ENCODE peak calls at places on chromosomes 1 and 21, in four cellular contexts. E is K562, T is WTC11, W is HepG2. V is an unnamed sample.

GRCh38 chr1:22320703-22321344 is 130.8 kb upstream of the ZBTB40 start:
- DNase-seq in E (no peak), T (no peak), W (no peak), V (no peak)

GRCh38 chr1:65114312-65114711 is 33.7 kb upstream of the AK4 start:
- DNase-seq in E (no peak), T (no peak), W (peak; percentile 12), V (peak; percentile 69)

GRCh38 chr1:48250572-48250971 is 28.1 kb downstream of the SLC5A9 start:
- DNase-seq in E (no peak), T (no peak), W (no peak), V (no peak)

GRCh38 chr1:36989260-36989659 is 45.1 kb downstream of the GRIK3 start:
- DNase-seq in E (no peak), T (no peak), W (no peak), V (no peak)

GRCh38 chr1:244084763-244085162 is 33.7 kb downstream of the ZBTB18 start:
- DNase-seq in E (no peak), T (no peak), W (no peak), V (no peak)

GRCh38 chr1:24266398-24266941 is 52.7 kb upstream of the GRHL3 start:
- DNase-seq in E (no peak), T (no peak), W (peak; percentile 14), V (no peak)

GRCh38 chr1:94755675-94756074 is 64.5 kb upstream of the SLC44A3 start:
- DNase-seq in E (peak; percentile 16), T (no peak), W (peak; percentile 81), V (no peak)

GRCh38 chr1:209805341-209805781 is 581 bp downstream of the IRF6 start:
- DNase-seq in E (no peak), T (peak; percentile 56), W (no peak), V (no peak)

GRCh38 chr1:27122652-27123051 is 32.3 kb downstream of the SLC9A1 start:
- DNase-seq in E (peak; percentile 87), T (no peak), W (peak; percentile 86), V (peak; percentile 60)

GRCh38 chr1:231861541-231862481 is 235.2 kb downstream of the DISC1 start:
- DNase-seq in E (no peak), T (no peak), W (no peak), V (no peak)

GRCh38 chr1:88394958-88395357 is 289.1 kb upstream of the PKN2 start:
- DNase-seq in E (no peak), T (no peak), W (no peak), V (no peak)

GRCh38 chr1:157515141-157515540 is 37.2 kb downstream of the FCRL5 start:
- DNase-seq in E (no peak), T (no peak), W (no peak), V (no peak)

GRCh38 chr1:243482237-243483022 is 226.6 kb downstream of the SDCCAG8 start:
- DNase-seq in E (no peak), T (peak; percentile 56), W (no peak), V (no peak)

GRCh38 chr1:101293461-101294045 is 56.7 kb downstream of the S1PR1 start:
- DNase-seq in E (no peak), T (no peak), W (no peak), V (no peak)

GRCh38 chr1:63487336-63488065 is 35.5 kb downstream of the ITGB3BP start:
- DNase-seq in E (no peak), T (no peak), W (no peak), V (no peak)

GRCh38 chr1:192010406-192010805 is 147.9 kb upstream of the RGS18 start:
- DNase-seq in E (no peak), T (no peak), W (no peak), V (no peak)

GRCh38 chr1:235045921-235046601 is 82.6 kb downstream of the TOMM20 start:
- DNase-seq in E (no peak), T (no peak), W (no peak), V (no peak)

DNA sequence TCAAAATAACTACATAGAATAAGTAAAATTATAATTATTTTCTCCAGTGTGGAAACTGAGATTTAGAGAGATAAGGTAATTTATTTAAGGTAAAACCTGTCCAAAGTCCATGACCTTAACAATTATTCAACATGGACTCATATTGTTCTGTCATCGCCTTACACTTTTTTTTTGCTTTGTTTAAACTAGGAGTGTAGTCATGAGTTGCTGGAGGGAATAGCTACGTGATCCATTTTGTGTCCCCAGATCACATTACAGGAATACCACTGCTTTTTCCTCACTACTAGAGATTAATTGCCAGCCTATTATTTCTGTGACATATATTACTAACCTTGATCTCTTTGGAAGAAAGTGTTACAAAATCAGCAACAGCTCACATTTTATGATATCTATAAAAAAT is 385.4 kb upstream of the ADGRL4 start:
- DNase-seq in E (no peak), T (no peak), W (peak; percentile 0), V (peak; percentile 29)
- TF ChIP-seq ELF4 in E (no peak), T (no peak), W (no peak), V (no peak)

DNA sequence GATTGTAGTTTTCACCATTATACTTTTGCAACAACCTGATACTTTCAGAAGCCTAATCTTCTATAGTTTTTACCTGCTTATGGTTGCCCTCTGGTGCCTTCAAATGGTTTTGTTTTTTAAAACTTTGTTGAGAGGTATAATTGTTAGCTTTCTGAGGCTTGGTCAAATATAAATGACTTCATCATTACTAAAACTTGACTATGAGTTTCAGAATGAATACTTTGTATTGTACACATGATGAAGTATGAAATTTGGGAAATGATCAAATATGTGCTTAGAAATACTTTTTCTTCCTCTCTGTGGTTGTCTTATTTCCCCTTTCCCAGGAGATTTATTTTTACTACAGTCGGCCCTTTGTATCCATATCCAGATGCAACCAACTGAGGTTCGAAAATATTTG is 151.8 kb upstream of the B3GALT2 start:
- DNase-seq in E (no peak), T (no peak), W (no peak), V (no peak)
- TF ChIP-seq ELF4 in E (no peak), T (no peak), W (no peak), V (no peak)

GRCh38 chr1:68600049-68600661 is 103.3 kb upstream of the DEPDC1 start:
- DNase-seq in E (peak; percentile 10), T (peak; percentile 35), W (peak; percentile 3), V (peak; percentile 52)
- TF ChIP-seq ELF4 in E (no peak), T (no peak), W (no peak), V (no peak)

DNA sequence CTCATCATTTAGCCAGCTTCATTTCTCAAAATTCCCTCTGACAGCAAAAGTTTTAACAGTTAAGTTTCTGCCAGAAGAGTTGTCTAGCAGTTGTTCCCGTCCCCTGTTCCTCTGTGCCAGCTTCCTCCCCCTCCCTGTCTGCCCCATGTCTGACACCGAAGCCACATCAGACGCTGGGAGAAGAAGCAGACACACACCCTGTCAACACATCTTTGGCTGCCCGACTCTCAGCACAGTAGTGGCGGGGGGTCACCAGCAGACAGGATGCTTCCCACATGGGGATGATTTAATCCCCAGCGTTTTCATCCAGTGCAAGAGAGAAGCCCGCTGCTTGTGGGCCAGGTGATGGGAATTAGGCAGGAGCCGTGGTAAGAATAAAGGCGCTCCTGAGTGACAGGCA is 379.4 kb upstream of the RUNX1 start:
- DNase-seq in E (no peak), T (peak; percentile 14), W (no peak), V (no peak)
- TF ChIP-seq ELF4 in E (no peak), T (no peak), W (no peak), V (no peak)

DNA sequence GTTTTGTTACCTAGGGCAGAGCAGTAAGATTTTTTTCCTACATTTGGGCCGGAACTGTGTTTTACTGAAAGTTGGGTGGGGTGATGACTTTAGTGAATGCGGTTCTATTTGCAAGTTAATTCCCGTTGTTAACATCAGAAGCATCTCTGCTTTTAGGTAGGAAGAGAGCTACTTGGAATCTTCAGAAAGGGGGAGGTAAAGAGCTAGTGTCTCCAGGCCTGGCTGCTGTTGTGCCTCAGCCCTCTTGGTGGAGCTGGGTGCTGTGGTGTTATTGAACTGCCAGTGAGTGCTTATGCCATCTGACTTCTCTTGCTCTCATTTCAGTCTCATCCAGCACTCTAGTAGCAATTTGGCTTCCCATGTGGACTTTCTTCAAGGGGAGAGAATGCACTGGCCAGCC is 3.4 kb downstream of the KDM4A start:
- DNase-seq in E (peak; percentile 16), T (peak; percentile 62), W (no peak), V (peak; percentile 42)
- TF ChIP-seq ELF4 in E (no peak), T (no peak), W (no peak), V (no peak)

DNA sequence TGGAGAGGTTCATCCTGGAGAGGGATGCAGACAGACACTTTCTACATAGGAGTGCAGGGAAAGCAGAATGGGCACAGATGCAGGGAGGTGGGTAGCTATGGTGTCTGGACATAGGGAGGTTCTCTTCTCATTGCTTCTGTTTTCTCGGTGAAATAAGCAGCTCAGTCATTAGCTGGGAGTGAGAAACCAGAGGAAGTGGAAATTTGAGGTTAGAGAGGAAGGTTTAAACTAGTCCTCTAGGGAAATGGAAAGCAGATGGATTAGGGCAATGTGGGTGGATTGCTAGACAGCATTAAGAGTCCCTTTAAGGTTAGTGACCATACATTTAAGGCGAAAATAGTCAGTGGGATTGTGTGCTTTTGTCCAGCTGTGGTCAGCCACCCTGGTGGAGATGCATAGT is 39.6 kb downstream of the MPZL1 start:
- DNase-seq in E (no peak), T (no peak), W (no peak), V (no peak)
- TF ChIP-seq ELF4 in E (no peak), T (no peak), W (no peak), V (no peak)

V was measured in HEK293T.